ENCODE peak calls at places on chromosomes 3 and 15, in six cellular contexts. N, G, C, L, X and J are unnamed samples.

GRCh38 chr15:71278989-71279756 is 163.9 kb downstream of the THSD4 start:
- DNase-seq in N (no peak), G (peak), C (peak), L (no peak), X (no peak), J (peak)

GRCh38 chr15:90550919-90551318 is 21.2 kb downstream of the CRTC3 start:
- DNase-seq in N (no peak), G (no peak), C (peak), L (no peak), X (no peak), J (no peak)

GRCh38 chr15:30990036-30990435 is 1.4 kb downstream of the MTMR10 start:
- DNase-seq in N (no peak), G (no peak), C (no peak), L (no peak), X (no peak), J (peak)

GRCh38 chr3:134535186-134535974 is 49.5 kb downstream of the CEP63 start:
- DNase-seq in N (no peak), G (no peak), C (no peak), L (no peak), X (no peak), J (no peak)

GRCh38 chr3:131349454-131349853 is 32.1 kb upstream of the NUDT16 start:
- DNase-seq in N (no peak), G (no peak), C (no peak), L (no peak), X (no peak), J (no peak)

GRCh38 chr3:186515115-186515514 is 29.1 kb downstream of the CRYGS start:
- DNase-seq in N (no peak), G (no peak), C (no peak), L (no peak), X (no peak), J (no peak)

GRCh38 chr3:190326930-190327329 is 4.7 kb upstream of the CLDN1 start:
- DNase-seq in N (no peak), G (no peak), C (peak), L (no peak), X (no peak), J (no peak)

GRCh38 chr3:193620055-193620454 is 27.0 kb downstream of the OPA1 start:
- DNase-seq in N (no peak), G (no peak), C (no peak), L (no peak), X (no peak), J (no peak)

GRCh38 chr3:11390411-11391171 is 118.4 kb downstream of the ATG7 start:
- DNase-seq in N (no peak), G (no peak), C (no peak), L (no peak), X (no peak), J (no peak)